ENCODE peak calls at places on chromosome 17, in four cellular contexts. L is lower lobe of right lung, G is prostate gland, N is AG09309. E is an unnamed sample.

GRCh38 chr17:34383225-34383615 is 20.2 kb upstream of the CCL1 start:
- DNase-seq in L (no peak), G (no peak), N (no peak), E (no peak)

GRCh38 chr17:67566656-67567055 is 151.1 kb upstream of the NOL11 start:
- DNase-seq in L (no peak), G (no peak), N (no peak), E (no peak)

GRCh38 chr17:82520041-82520910 is 744 bp downstream of the FOXK2 start:
- DNase-seq in L (peak), G (no peak), N (no peak), E (peak)

GRCh38 chr17:71666047-71666446 is 454.8 kb upstream of the SOX9 start:
- DNase-seq in L (no peak), G (no peak), N (no peak), E (no peak)

GRCh38 chr17:49157784-49158183 is 25.2 kb downstream of the B4GALNT2 start:
- DNase-seq in L (no peak), G (no peak), N (no peak), E (peak)

GRCh38 chr17:50168319-50168718 is 2.5 kb downstream of the SGCA start:
- DNase-seq in L (peak), G (no peak), N (no peak), E (no peak)

GRCh38 chr17:59763861-59764260 is 56.4 kb downstream of the VMP1 start:
- DNase-seq in L (no peak), G (no peak), N (no peak), E (peak)

GRCh38 chr17:7019839-7020519 is 2.9 kb upstream of the BCL6B start:
- DNase-seq in L (peak), G (no peak), N (no peak), E (peak)

GRCh38 chr17:30278032-30278431 is 13.7 kb downstream of the BLMH start:
- DNase-seq in L (no peak), G (no peak), N (no peak), E (peak)

GRCh38 chr17:82838386-82839063 is 1.3 kb downstream of the ZNF750 start:
- DNase-seq in L (peak), G (peak), N (no peak), E (peak)

GRCh38 chr17:20948984-20949777 is 93.6 kb downstream of the USP22 start:
- DNase-seq in L (no peak), G (no peak), N (no peak), E (no peak)

GRCh38 chr17:66432996-66433556 is 130.7 kb downstream of the PRKCA start:
- DNase-seq in L (no peak), G (no peak), N (no peak), E (peak)

GRCh38 chr17:40551091-40551873 is 14.0 kb downstream of the CCR7 start:
- DNase-seq in L (peak), G (no peak), N (peak), E (peak)

GRCh38 chr17:40148527-40148926 is 8.2 kb downstream of the CASC3 start:
- DNase-seq in L (no peak), G (no peak), N (no peak), E (no peak)

GRCh38 chr17:55286681-55287589 is 22.2 kb downstream of the HLF start:
- DNase-seq in L (no peak), G (no peak), N (no peak), E (peak)

GRCh38 chr17:14468858-14469257 is 168.0 kb downstream of the HS3ST3B1 start:
- DNase-seq in L (no peak), G (no peak), N (no peak), E (no peak)

GRCh38 chr17:21098934-21099687 is 27.7 kb upstream of the DHRS7B start:
- DNase-seq in L (peak), G (peak), N (peak), E (peak)

GRCh38 chr17:59365383-59365981 is 34.0 kb downstream of the YPEL2 start:
- DNase-seq in L (no peak), G (no peak), N (no peak), E (no peak)

GRCh38 chr17:9292563-9292941 is 271.2 kb downstream of the NTN1 start:
- DNase-seq in L (no peak), G (no peak), N (no peak), E (no peak)

GRCh38 chr17:82228842-82229685 is at the start of gene SLC16A3:
- DNase-seq in L (peak), G (no peak), N (no peak), E (peak)

GRCh38 chr17:79188679-79189078 is 114.1 kb downstream of the ENGASE start:
- DNase-seq in L (no peak), G (no peak), N (no peak), E (no peak)

GRCh38 chr17:71980171-71980570 is 140.6 kb upstream of the SOX9 start:
- DNase-seq in L (no peak), G (no peak), N (no peak), E (no peak)

GRCh38 chr17:39404542-39405378 is 3.3 kb upstream of the FBXL20 start:
- DNase-seq in L (no peak), G (no peak), N (peak), E (peak)

GRCh38 chr17:73822371-73822770 is 178.1 kb upstream of the SDK2 start:
- DNase-seq in L (no peak), G (no peak), N (no peak), E (no peak)

GRCh38 chr17:73823684-73824083 is 179.4 kb upstream of the SDK2 start:
- DNase-seq in L (no peak), G (no peak), N (no peak), E (no peak)

GRCh38 chr17:73821665-73822064 is 177.4 kb upstream of the SDK2 start:
- DNase-seq in L (no peak), G (no peak), N (no peak), E (no peak)

GRCh38 chr17:73819440-73820395 is 175.5 kb upstream of the SDK2 start:
- DNase-seq in L (no peak), G (no peak), N (no peak), E (no peak)

DNA sequence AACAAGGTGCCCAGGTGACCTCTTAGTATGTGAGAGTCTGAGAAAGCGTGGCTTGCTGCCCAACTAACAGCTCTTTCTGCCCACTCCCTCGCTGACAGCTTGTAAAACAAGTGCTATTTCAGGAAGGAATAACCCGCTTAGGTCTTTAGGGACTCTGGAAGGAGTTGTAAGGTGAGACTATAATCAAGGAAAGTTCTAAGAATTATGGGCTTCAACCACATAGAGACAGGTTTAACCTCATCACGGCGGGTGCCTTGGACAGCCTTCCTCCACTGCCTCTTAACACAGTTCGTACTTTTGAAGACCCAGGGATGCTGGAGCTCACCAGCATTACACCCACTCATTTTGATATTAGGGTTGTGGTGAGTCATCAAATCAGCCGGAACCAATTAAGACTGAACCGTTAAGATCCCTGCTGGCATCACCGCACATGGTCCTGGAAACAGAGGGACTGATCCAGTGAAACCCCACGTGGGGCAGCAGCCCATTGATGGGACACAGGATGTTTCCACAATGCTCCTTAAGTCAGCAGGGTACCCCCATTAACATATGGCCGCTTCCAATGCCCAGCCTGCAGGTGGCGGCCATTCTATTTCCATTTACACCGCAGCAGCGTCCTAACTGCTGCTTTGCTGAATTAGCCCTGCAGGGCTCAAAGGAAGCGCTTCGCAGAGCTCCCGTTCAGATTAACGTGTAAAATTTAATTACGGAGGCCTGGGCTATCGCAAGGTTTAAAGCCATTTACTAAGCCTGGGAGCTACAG is 176.6 kb upstream of the SDK2 start:
- DNase-seq in L (no peak), G (no peak), N (no peak), E (no peak)
- TF ChIP-seq CTCF in L (peak), G (no peak), N (no peak), E (no peak)

DNA sequence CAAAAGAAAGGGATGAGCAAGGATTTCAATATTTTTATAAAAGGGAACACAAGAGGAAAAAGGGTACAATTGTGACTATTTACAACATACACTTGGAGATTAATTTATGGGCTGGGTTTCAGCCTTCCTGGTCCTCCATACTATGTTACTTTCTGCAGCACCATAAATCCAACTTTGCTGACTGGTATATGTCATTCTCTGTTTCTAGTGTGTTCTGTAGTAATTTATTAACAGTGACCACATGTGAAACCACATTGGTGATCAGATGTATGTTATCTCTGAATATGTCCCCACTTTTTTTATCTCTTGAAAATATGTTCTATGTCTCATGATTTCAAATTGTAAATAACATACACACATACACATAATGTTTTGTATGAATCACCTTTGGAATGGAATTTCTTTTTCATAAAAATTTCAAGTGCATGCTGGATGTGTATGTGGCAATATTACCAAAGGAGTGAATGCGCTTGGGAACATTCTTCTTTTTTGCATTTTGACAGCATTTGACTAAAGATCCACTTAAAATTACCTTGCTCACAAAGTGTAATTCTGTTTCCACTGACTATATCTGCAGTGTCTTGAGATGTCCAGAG is 2.9 kb upstream of the LYRM9 start:
- DNase-seq in L (no peak), G (no peak), N (no peak), E (no peak)
- H3K4me3 ChIP-seq in L (no peak), G (no peak), N (no peak), E (no peak)

GRCh38 chr17:76014925-76015261 is 12.2 kb downstream of the EVPL start:
- DNase-seq in L (no peak), G (no peak), N (no peak), E (no peak)
- TF ChIP-seq CTCF in L (no peak), G (no peak), N (no peak), E (no peak)

GRCh38 chr17:35856603-35857002 is 12.1 kb downstream of the HEATR9 start:
- DNase-seq in L (no peak), G (no peak), N (no peak), E (no peak)
- H3K4me3 ChIP-seq in L (no peak), G (no peak), N (no peak), E (no peak)

GRCh38 chr17:860805-861204 is 78.7 kb downstream of the MRM3 start:
- DNase-seq in L (no peak), G (no peak), N (no peak), E (no peak)
- TF ChIP-seq CTCF in L (no peak), G (no peak), N (no peak), E (no peak)

DNA sequence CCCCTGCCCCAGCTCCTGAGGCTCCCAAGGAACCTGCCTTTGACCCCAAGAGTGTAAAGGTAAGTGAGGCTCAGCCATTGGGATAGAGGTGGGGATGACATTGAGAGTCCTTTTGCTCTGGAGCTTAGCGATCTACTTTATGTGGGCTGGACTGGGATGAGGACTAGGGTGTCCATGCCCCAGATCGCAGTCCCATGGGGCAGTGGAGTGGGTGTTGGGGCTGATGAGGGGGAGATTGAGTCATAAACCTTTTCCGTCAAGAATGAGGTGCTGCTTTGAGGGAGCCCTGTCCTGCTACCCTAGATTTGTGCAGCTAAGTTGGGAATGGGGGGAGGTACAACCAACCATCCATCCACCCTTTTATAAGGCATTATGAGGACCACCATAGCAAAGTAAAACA is 351 bp downstream of the MYL4 start:
- DNase-seq in L (no peak), G (no peak), N (no peak), E (no peak)
- H3K4me3 ChIP-seq in L (no peak), G (no peak), N (no peak), E (no peak)

GRCh38 chr17:8153957-8154607 is 1.9 kb upstream of the PER1 start:
- DNase-seq in L (peak), G (peak), N (peak), E (peak)
- TF ChIP-seq CTCF in L (no peak), G (no peak), N (no peak), E (no peak)

DNA sequence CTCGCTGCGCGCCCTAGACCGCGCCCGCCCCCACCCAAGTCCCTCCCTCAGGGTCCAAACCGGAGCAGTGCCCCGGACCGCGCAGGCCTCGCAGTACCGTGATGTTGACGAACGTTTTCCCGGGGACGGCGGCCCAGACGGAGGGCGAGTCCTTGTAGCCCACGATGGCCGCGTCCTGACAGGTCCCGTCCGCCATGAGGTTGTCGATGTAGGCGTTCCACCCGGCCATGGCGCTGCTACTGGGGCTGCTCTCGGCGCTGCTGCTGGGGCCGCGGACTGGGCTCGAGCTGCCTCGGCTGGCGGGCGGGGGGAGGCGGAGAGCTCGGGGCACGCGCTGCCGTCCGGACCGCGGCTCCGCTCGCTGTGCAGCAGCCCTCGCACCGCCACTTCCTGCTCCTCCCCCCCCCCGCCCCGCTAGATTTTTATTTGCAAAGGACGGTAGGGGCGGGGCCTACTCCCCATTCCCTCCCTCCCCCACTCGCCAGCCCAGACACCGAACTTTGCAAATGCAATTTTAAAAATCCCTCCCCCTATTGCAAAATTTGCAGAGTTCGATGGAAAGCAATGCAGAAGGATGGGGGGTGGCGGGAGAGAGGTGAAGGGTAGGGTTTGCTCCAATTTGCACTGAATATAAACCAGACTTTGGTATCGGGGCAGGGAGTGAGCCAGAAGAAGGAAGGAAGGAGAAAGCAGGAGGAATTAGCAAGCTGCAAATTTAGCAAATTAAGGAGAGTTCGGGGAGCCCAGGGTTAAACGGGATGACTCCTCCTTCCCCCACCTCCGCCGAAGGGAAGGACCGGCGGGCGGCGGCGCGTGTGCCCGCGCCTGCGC is at the start of gene PFN1:
- DNase-seq in L (peak), G (peak), N (peak), E (peak)
- H3K4me3 ChIP-seq in L (peak), G (peak), N (peak), E (peak)